ENCODE peak calls at places on chromosomes 13 and 19, in four cellular contexts. I is H9, K is IMR-90, Y is H1. C is an unnamed sample.

GRCh38 chr19:3516675-3517207 is 10.6 kb downstream of the FZR1 start:
- DNase-seq in I (no peak), K (no peak), Y (no peak), C (no peak)

GRCh38 chr13:113144255-113144629 is 14.2 kb upstream of the PROZ start:
- DNase-seq in I (no peak), K (no peak), Y (peak; percentile 32), C (no peak)

GRCh38 chr19:10285393-10285792 is 1.4 kb upstream of the ICAM4 start:
- DNase-seq in I (no peak), K (no peak), Y (no peak), C (no peak)

GRCh38 chr19:46147791-46148288 is at the start of gene IGFL2:
- DNase-seq in I (no peak), K (no peak), Y (no peak), C (no peak)

GRCh38 chr19:14674764-14675163 is at the start of gene ADGRE3:
- DNase-seq in I (no peak), K (no peak), Y (no peak), C (no peak)

GRCh38 chr19:3404324-3405260 is 38.2 kb downstream of the NFIC start:
- DNase-seq in I (no peak), K (peak; percentile 93), Y (no peak), C (no peak)

GRCh38 chr19:49666120-49666444 is 349 bp downstream of the BCL2L12 start:
- DNase-seq in I (no peak), K (no peak), Y (no peak), C (no peak)

GRCh38 chr13:24208314-24208713 is 47.8 kb downstream of the SPATA13 start:
- DNase-seq in I (no peak), K (peak; percentile 95), Y (no peak), C (no peak)

GRCh38 chr13:98719527-98720250 is 32.8 kb downstream of the SLC15A1 start:
- DNase-seq in I (no peak), K (no peak), Y (no peak), C (peak; percentile 44)

GRCh38 chr13:94205896-94206295 is 273.6 kb downstream of the DCT start:
- DNase-seq in I (no peak), K (no peak), Y (no peak), C (no peak)

GRCh38 chr13:110937511-110938303 is 22.8 kb upstream of the ANKRD10 start:
- DNase-seq in I (no peak), K (no peak), Y (no peak), C (no peak)

DNA sequence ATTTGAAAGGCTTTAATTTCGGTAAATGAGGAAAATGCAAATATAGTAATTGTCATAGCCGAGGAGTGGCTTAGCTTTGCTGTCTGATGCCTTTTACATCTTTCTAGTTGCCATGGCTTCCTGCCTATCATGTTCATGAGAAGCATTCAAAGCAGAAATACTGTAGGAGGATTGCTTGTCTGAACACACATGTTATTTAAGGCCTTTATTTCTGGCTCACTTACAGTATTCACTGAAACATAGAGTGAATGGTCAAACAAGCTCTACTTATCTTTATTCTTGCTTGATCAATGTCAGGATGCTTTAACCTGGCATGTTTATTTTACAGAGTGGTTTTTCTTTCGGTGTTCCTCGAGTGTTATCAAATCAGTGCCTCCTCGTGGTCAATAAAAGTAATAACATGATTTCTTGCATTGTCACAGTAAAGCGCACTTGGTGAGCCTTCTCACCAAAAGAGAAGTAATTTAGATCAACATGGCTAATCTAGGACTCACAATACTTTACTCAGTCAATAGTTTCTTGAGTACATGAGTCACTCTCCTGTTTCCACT is 73.5 kb upstream of the PCDH17 start:
- DNase-seq in I (no peak), K (no peak), Y (no peak), C (peak; percentile 69)
- H4K5ac ChIP-seq in I (no peak overlapping the region), K (no peak overlapping the region), Y (no peak overlapping the region), C (no peak overlapping the region)

GRCh38 chr13:109669956-109670355 is 116.4 kb downstream of the IRS2 start:
- DNase-seq in I (no peak), K (no peak), Y (no peak), C (no peak)
- H2AK5ac ChIP-seq in I (no peak overlapping the region), K (no peak overlapping the region), Y (no peak overlapping the region), C (peak overlapping the region; percentile 22)

GRCh38 chr19:38062959-38063786 is 156.2 kb downstream of the SIPA1L3 start:
- DNase-seq in I (no peak), K (peak; percentile 65), Y (no peak), C (no peak)

GRCh38 chr19:38060346-38060745 is 153.3 kb downstream of the SIPA1L3 start:
- DNase-seq in I (no peak), K (no peak), Y (no peak), C (no peak)

GRCh38 chr19:38064661-38065425 is 157.8 kb downstream of the SIPA1L3 start:
- DNase-seq in I (no peak), K (no peak), Y (no peak), C (no peak)

GRCh38 chr19:38061294-38061693 is 154.3 kb downstream of the SIPA1L3 start:
- DNase-seq in I (no peak), K (peak; percentile 95), Y (no peak), C (no peak)

GRCh38 chr19:38063921-38064320 is 156.9 kb downstream of the SIPA1L3 start:
- DNase-seq in I (no peak), K (no peak), Y (no peak), C (no peak)
- H2BK15ac ChIP-seq in I (no peak overlapping the region), K (no peak overlapping the region), Y (no peak overlapping the region), C (no peak overlapping the region)

GRCh38 chr13:30808600-30808999 is 73.3 kb downstream of the ALOX5AP start:
- DNase-seq in I (no peak), K (no peak), Y (no peak), C (no peak)
- H4K5ac ChIP-seq in I (no peak overlapping the region), K (peak overlapping the region; percentile 90), Y (no peak overlapping the region), C (no peak overlapping the region)

DNA sequence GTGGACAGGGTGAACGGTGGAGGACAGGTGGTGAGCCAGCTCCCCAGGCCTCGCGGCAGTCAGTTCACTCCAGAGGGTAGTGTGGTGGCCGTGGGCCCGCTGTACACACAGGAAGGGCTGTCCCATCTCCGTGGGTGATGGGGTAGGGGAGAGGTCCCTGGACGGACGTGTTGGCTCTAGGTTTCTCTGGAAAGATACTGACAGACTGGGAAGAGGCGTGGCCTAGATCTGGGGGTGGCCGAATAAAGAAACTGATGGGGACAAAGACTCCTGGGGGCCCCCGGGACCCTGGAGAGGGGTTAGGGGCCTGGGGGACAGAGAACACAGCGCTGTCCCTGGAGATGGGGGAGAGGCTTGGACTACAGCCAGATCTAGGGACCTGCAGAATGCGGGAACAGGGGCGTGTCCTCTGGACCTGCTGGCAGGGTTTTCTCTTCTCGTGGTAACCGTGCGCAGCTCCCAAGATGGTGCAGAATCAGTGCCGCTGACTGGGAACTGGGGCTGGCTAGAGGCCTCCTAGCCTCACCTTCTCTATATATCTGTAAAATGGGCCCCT is 4.0 kb upstream of the PRAM1 start:
- DNase-seq in I (peak; percentile 69), K (no peak), Y (no peak), C (peak; percentile 34)
- H2AK5ac ChIP-seq in I (no peak overlapping the region), K (peak overlapping the region; percentile 21), Y (no peak overlapping the region), C (no peak overlapping the region)

GRCh38 chr19:39264306-39265290 is 3.6 kb upstream of the IFNL2 start:
- DNase-seq in I (peak; percentile 67), K (no peak), Y (peak; percentile 77), C (peak; percentile 54)
- H2BK15ac ChIP-seq in I (no peak overlapping the region), K (no peak overlapping the region), Y (peak overlapping the region; percentile 46), C (no peak overlapping the region)

C was measured in mesendoderm.